ENCODE peak calls at places on chromosomes 11 and 22, in six cellular contexts. One of them, this sample, is unnamed.

GRCh38 chr11:39673994-39674393 is 1785.5 kb downstream of the LRRC4C start:
- DNase-seq in HCT116: no peak
- DNase-seq in SK-N-SH: no peak
- DNase-seq in GM12878: no peak
- DNase-seq in HepG2: no peak
- DNase-seq in H1: no peak
- DNase-seq in this sample: no peak

GRCh38 chr22:30868663-30869385 is 99.8 kb downstream of the MORC2 start:
- DNase-seq in HCT116: no peak
- DNase-seq in SK-N-SH: peak
- DNase-seq in GM12878: no peak
- DNase-seq in HepG2: no peak
- DNase-seq in H1: no peak
- DNase-seq in this sample: no peak

GRCh38 chr22:17920145-17920605 is 104.2 kb downstream of the MICAL3 start:
- DNase-seq in HCT116: no peak
- DNase-seq in SK-N-SH: peak
- DNase-seq in GM12878: no peak
- DNase-seq in HepG2: peak
- DNase-seq in H1: no peak
- DNase-seq in this sample: no peak

GRCh38 chr11:102429691-102430090 is 22.9 kb downstream of the TMEM123 start:
- DNase-seq in HCT116: no peak
- DNase-seq in SK-N-SH: no peak
- DNase-seq in GM12878: no peak
- DNase-seq in HepG2: no peak
- DNase-seq in H1: no peak
- DNase-seq in this sample: no peak

GRCh38 chr22:20305894-20306645 is 13.8 kb downstream of the DGCR6L start:
- DNase-seq in HCT116: no peak
- DNase-seq in SK-N-SH: no peak
- DNase-seq in GM12878: no peak
- DNase-seq in HepG2: no peak
- DNase-seq in H1: no peak
- DNase-seq in this sample: no peak

GRCh38 chr11:100670140-100670539 is 16.9 kb upstream of the ARHGAP42 start:
- DNase-seq in HCT116: no peak
- DNase-seq in SK-N-SH: no peak
- DNase-seq in GM12878: no peak
- DNase-seq in HepG2: no peak
- DNase-seq in H1: no peak
- DNase-seq in this sample: no peak

GRCh38 chr11:3840870-3841425 is at the start of gene RHOG:
- DNase-seq in HCT116: no peak
- DNase-seq in SK-N-SH: peak
- DNase-seq in GM12878: no peak
- DNase-seq in HepG2: peak
- DNase-seq in H1: peak
- DNase-seq in this sample: peak

GRCh38 chr11:134047586-134047999 is 21.3 kb upstream of the JAM3 start:
- DNase-seq in HCT116: no peak
- DNase-seq in SK-N-SH: no peak
- DNase-seq in GM12878: no peak
- DNase-seq in HepG2: no peak
- DNase-seq in H1: no peak
- DNase-seq in this sample: no peak

GRCh38 chr11:33559567-33559966 is 141.1 kb downstream of the C11orf91 start:
- DNase-seq in HCT116: no peak
- DNase-seq in SK-N-SH: no peak
- DNase-seq in GM12878: no peak
- DNase-seq in HepG2: no peak
- DNase-seq in H1: no peak
- DNase-seq in this sample: no peak

GRCh38 chr11:134660416-134660815 is 248.4 kb upstream of the B3GAT1 start:
- DNase-seq in HCT116: no peak
- DNase-seq in SK-N-SH: no peak
- DNase-seq in GM12878: no peak
- DNase-seq in HepG2: no peak
- DNase-seq in H1: no peak
- DNase-seq in this sample: no peak

GRCh38 chr11:80162387-80162786 is 721.6 kb upstream of the TENM4 start:
- DNase-seq in HCT116: no peak
- DNase-seq in SK-N-SH: no peak
- DNase-seq in GM12878: no peak
- DNase-seq in HepG2: no peak
- DNase-seq in H1: no peak
- DNase-seq in this sample: no peak

GRCh38 chr22:47215851-47216250 is 453.4 kb downstream of the TBC1D22A start:
- DNase-seq in HCT116: no peak
- DNase-seq in SK-N-SH: no peak
- DNase-seq in GM12878: no peak
- DNase-seq in HepG2: no peak
- DNase-seq in H1: no peak
- DNase-seq in this sample: no peak

GRCh38 chr22:37982938-37983859 is 1.2 kb downstream of the SOX10 start:
- DNase-seq in HCT116: no peak
- DNase-seq in SK-N-SH: no peak
- DNase-seq in GM12878: no peak
- DNase-seq in HepG2: no peak
- DNase-seq in H1: peak
- DNase-seq in this sample: no peak

GRCh38 chr11:63639195-63639832 is 25.1 kb upstream of the PLAAT3 start:
- DNase-seq in HCT116: no peak
- DNase-seq in SK-N-SH: no peak
- DNase-seq in GM12878: no peak
- DNase-seq in HepG2: no peak
- DNase-seq in H1: no peak
- DNase-seq in this sample: no peak

GRCh38 chr11:132402056-132402684 is 1031.8 kb downstream of the NTM start:
- DNase-seq in HCT116: no peak
- DNase-seq in SK-N-SH: peak
- DNase-seq in GM12878: peak
- DNase-seq in HepG2: no peak
- DNase-seq in H1: peak
- DNase-seq in this sample: no peak

GRCh38 chr11:60303661-60304060 is 23.2 kb downstream of the MS4A4A start:
- DNase-seq in HCT116: no peak
- DNase-seq in SK-N-SH: no peak
- DNase-seq in GM12878: no peak
- DNase-seq in HepG2: no peak
- DNase-seq in H1: no peak
- DNase-seq in this sample: no peak

GRCh38 chr11:31671681-31672080 is 139.4 kb downstream of the PAX6 start:
- DNase-seq in HCT116: no peak
- DNase-seq in SK-N-SH: no peak
- DNase-seq in GM12878: no peak
- DNase-seq in HepG2: no peak
- DNase-seq in H1: no peak
- DNase-seq in this sample: no peak

GRCh38 chr22:39988386-39989114 is 6.2 kb upstream of the FAM83F start:
- DNase-seq in HCT116: no peak
- DNase-seq in SK-N-SH: no peak
- DNase-seq in GM12878: no peak
- DNase-seq in HepG2: no peak
- DNase-seq in H1: no peak
- DNase-seq in this sample: no peak

GRCh38 chr22:39514373-39514973 is 5.9 kb upstream of the ATF4 start:
- DNase-seq in HCT116: no peak
- DNase-seq in SK-N-SH: peak
- DNase-seq in GM12878: no peak
- DNase-seq in HepG2: no peak
- DNase-seq in H1: peak
- DNase-seq in this sample: no peak

GRCh38 chr22:30286813-30287625 is 2.3 kb downstream of the CASTOR1 start:
- DNase-seq in HCT116: no peak
- DNase-seq in SK-N-SH: peak
- DNase-seq in GM12878: no peak
- DNase-seq in HepG2: peak
- DNase-seq in H1: peak
- DNase-seq in this sample: peak

GRCh38 chr11:124761301-124762021 is 629 bp downstream of the ESAM start:
- DNase-seq in HCT116: no peak
- DNase-seq in SK-N-SH: no peak
- DNase-seq in GM12878: no peak
- DNase-seq in HepG2: no peak
- DNase-seq in H1: peak
- DNase-seq in this sample: no peak

GRCh38 chr22:28728621-28729313 is 12.9 kb downstream of the CHEK2 start:
- DNase-seq in HCT116: no peak
- DNase-seq in SK-N-SH: no peak
- DNase-seq in GM12878: no peak
- DNase-seq in HepG2: no peak
- DNase-seq in H1: no peak
- DNase-seq in this sample: no peak

GRCh38 chr11:36427876-36428275 is 82.2 kb downstream of the TRAF6 start:
- DNase-seq in HCT116: no peak
- DNase-seq in SK-N-SH: no peak
- DNase-seq in GM12878: no peak
- DNase-seq in HepG2: no peak
- DNase-seq in H1: no peak
- DNase-seq in this sample: no peak

GRCh38 chr11:128720522-128720985 is 26.7 kb downstream of the FLI1 start:
- DNase-seq in HCT116: no peak
- DNase-seq in SK-N-SH: no peak
- DNase-seq in GM12878: no peak
- DNase-seq in HepG2: no peak
- DNase-seq in H1: peak
- DNase-seq in this sample: no peak

GRCh38 chr11:18720811-18721575 is 5.0 kb downstream of the IGSF22 start:
- DNase-seq in HCT116: peak
- DNase-seq in SK-N-SH: peak
- DNase-seq in GM12878: no peak
- DNase-seq in HepG2: no peak
- DNase-seq in H1: peak
- DNase-seq in this sample: peak

GRCh38 chr11:67406969-67407699 is 3.3 kb downstream of the TBC1D10C start:
- DNase-seq in HCT116: no peak
- DNase-seq in SK-N-SH: peak
- DNase-seq in GM12878: no peak
- DNase-seq in HepG2: no peak
- DNase-seq in H1: no peak
- DNase-seq in this sample: no peak

GRCh38 chr11:67407700-67408163 is 3.8 kb downstream of the TBC1D10C start:
- DNase-seq in HCT116: no peak
- DNase-seq in SK-N-SH: no peak
- DNase-seq in GM12878: no peak
- DNase-seq in HepG2: no peak
- DNase-seq in H1: no peak
- DNase-seq in this sample: no peak

GRCh38 chr11:67409261-67409666 is 5.4 kb downstream of the TBC1D10C start:
- DNase-seq in HCT116: no peak
- DNase-seq in SK-N-SH: no peak
- DNase-seq in GM12878: no peak
- DNase-seq in HepG2: no peak
- DNase-seq in H1: no peak
- DNase-seq in this sample: no peak

GRCh38 chr11:67409781-67410368 is 5.6 kb upstream of the CARNS1 start:
- DNase-seq in HCT116: peak
- DNase-seq in SK-N-SH: no peak
- DNase-seq in GM12878: no peak
- DNase-seq in HepG2: peak
- DNase-seq in H1: peak
- DNase-seq in this sample: no peak

DNA sequence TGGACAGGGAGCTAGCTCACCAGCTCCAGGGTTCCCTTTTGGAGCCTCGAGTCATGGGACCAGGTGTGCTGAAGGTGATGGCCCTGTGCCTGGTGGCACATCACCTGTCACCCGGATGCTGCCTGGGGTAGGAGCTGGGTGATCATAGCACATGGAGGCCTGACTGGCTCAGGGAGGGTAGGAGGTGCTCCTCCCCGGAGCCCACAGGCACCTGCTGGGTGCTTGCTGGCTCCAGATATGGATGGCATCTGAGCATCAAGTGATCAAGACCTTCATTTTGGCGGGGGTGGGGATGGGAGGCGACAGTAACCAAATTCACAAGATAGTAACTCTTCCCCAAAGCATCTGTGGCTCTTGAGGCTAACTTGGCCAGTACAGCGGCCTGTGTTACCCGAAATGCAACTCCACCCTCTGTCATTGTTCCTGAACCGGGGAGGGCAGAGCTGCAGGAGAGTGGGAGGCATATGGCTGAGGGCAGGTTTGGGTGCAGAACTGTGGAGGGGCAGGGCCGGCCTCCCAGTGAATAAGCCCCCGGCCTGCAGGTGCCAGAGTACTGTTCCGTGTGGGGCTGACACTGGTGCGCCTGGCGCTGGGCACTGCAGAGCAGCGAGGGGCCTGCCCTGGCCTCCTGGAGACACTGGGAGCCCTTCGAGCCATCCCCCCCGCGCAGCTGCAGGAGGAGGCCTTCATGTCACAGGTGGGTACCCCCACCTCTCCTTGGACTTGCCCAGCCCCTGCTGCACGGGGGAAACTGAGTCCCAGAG is 4.7 kb downstream of the TBC1D10C start:
- DNase-seq in HCT116: no peak
- DNase-seq in SK-N-SH: no peak
- DNase-seq in GM12878: no peak
- DNase-seq in HepG2: no peak
- DNase-seq in H1: no peak
- DNase-seq in this sample: no peak
- TF ChIP-seq JUND in HCT116: no peak
- TF ChIP-seq JUND in SK-N-SH: no peak
- TF ChIP-seq JUND in GM12878: no peak
- TF ChIP-seq JUND in HepG2: no peak
- TF ChIP-seq JUND in H1: no peak
- TF ChIP-seq JUND in this sample: no peak

GRCh38 chr11:78417175-78417887 is at the start of gene GAB2:
- DNase-seq in HCT116: no peak
- DNase-seq in SK-N-SH: no peak
- DNase-seq in GM12878: no peak
- DNase-seq in HepG2: no peak
- DNase-seq in H1: peak
- DNase-seq in this sample: peak
- TF ChIP-seq JUND in HCT116: no peak
- TF ChIP-seq JUND in SK-N-SH: no peak
- TF ChIP-seq JUND in GM12878: no peak
- TF ChIP-seq JUND in HepG2: no peak
- TF ChIP-seq JUND in H1: no peak
- TF ChIP-seq JUND in this sample: no peak

DNA sequence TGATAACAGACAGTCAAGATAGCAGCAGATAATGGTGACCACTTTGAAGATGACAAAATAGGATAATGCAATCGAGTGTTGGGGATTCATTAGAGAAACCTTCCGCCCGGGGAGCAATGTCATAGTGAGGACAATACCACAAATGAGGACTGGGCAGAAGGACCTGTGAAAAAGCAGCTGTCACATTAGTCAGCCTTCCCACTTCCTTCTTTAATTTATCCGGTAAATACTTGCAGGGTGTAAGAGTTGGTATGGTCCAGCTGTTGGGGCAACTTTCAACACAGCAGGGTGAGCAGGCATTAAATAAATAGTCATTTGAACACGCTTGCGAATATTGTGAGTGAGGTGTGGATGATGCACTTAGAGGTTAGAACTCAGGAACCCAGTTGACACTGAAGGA is 132.5 kb upstream of the KIRREL3 start:
- DNase-seq in HCT116: no peak
- DNase-seq in SK-N-SH: no peak
- DNase-seq in GM12878: no peak
- DNase-seq in HepG2: no peak
- DNase-seq in H1: no peak
- DNase-seq in this sample: no peak
- TF ChIP-seq JUND in HCT116: no peak
- TF ChIP-seq JUND in SK-N-SH: no peak
- TF ChIP-seq JUND in GM12878: no peak
- TF ChIP-seq JUND in HepG2: no peak
- TF ChIP-seq JUND in H1: no peak
- TF ChIP-seq JUND in this sample: no peak

GRCh38 chr11:83044958-83045712 is 26.6 kb downstream of the RAB30 start:
- DNase-seq in HCT116: no peak
- DNase-seq in SK-N-SH: no peak
- DNase-seq in GM12878: no peak
- DNase-seq in HepG2: no peak
- DNase-seq in H1: no peak
- DNase-seq in this sample: no peak
- TF ChIP-seq JUND in HCT116: no peak
- TF ChIP-seq JUND in SK-N-SH: peak
- TF ChIP-seq JUND in GM12878: no peak
- TF ChIP-seq JUND in HepG2: no peak
- TF ChIP-seq JUND in H1: no peak
- TF ChIP-seq JUND in this sample: no peak

This sample was measured in T47D.